ENCODE peak calls at places on chromosomes 2 and 18, in ten cellular contexts. A, K, T, C, U, G, L, D, H and B are unnamed samples.

GRCh38 chr2:239106971-239107370 is 259.1 kb downstream of the TWIST2 start:
- DNase-seq in A (no peak), K (no peak), T (no peak), C (no peak), U (no peak), G (no peak), L (no peak), D (no peak), H (no peak), B (no peak)

GRCh38 chr2:64168231-64168630 is 24.0 kb upstream of the PELI1 start:
- DNase-seq in A (no peak), K (no peak), T (no peak), C (no peak), U (no peak), G (no peak), L (no peak), D (no peak), H (no peak), B (no peak)

GRCh38 chr2:24893934-24894333 is 26.1 kb downstream of the ADCY3 start:
- DNase-seq in A (no peak), K (no peak), T (no peak), C (no peak), U (no peak), G (no peak), L (no peak), D (no peak), H (no peak), B (no peak)

GRCh38 chr18:77201508-77201907 is 48.1 kb upstream of the GALR1 start:
- DNase-seq in A (no peak), K (no peak), T (no peak), C (no peak), U (no peak), G (no peak), L (no peak), D (no peak), H (no peak), B (no peak)

GRCh38 chr2:68767996-68768395 is 33.4 kb downstream of the ARHGAP25 start:
- DNase-seq in A (no peak), K (no peak), T (no peak), C (no peak), U (no peak), G (no peak), L (no peak), D (no peak), H (no peak), B (no peak)

GRCh38 chr2:240424341-240425235 is 10.9 kb upstream of the GPC1 start:
- DNase-seq in A (peak; percentile 42), K (no peak), T (peak; percentile 63), C (no peak), U (no peak), G (peak; percentile 3), L (peak; percentile 18), D (no peak), H (no peak), B (peak; percentile 12)

GRCh38 chr18:25921677-25922421 is 168.6 kb downstream of the SS18 start:
- DNase-seq in A (no peak), K (peak; percentile 20), T (no peak), C (peak; percentile 45), U (peak; percentile 66), G (no peak), L (peak; percentile 49), D (peak; percentile 25), H (peak; percentile 83), B (no peak)

GRCh38 chr2:231360881-231361294 is 34.6 kb upstream of the B3GNT7 start:
- DNase-seq in A (peak; percentile 52), K (no peak), T (no peak), C (peak; percentile 12), U (no peak), G (no peak), L (no peak), D (no peak), H (no peak), B (no peak)

GRCh38 chr18:3541549-3542386 is 91.8 kb downstream of the TGIF1 start:
- DNase-seq in A (no peak), K (peak; percentile 27), T (no peak), C (no peak), U (no peak), G (no peak), L (no peak), D (no peak), H (no peak), B (no peak)

GRCh38 chr2:19865151-19865550 is 36.6 kb downstream of the TTC32 start:
- DNase-seq in A (no peak), K (no peak), T (no peak), C (no peak), U (no peak), G (no peak), L (no peak), D (no peak), H (no peak), B (no peak)
- TF ChIP-seq EP300 in A (no peak), K (no peak), T (no peak), C (no peak), U (no peak), G (no peak), L (no peak), D (no peak), H (no peak), B (no peak)

GRCh38 chr2:172342611-172343010 is 84.8 kb upstream of the ITGA6 start:
- DNase-seq in A (no peak), K (no peak), T (no peak), C (no peak), U (no peak), G (no peak), L (no peak), D (no peak), H (no peak), B (no peak)
- H3K27ac ChIP-seq in A (no peak overlapping the region), K (no peak overlapping the region), T (no peak overlapping the region), C (peak overlapping the region; percentile 76), U (no peak overlapping the region), G (no peak overlapping the region), L (peak overlapping the region; percentile 90), D (no peak overlapping the region), H (no peak overlapping the region), B (no peak overlapping the region)

GRCh38 chr2:8589721-8590120 is 92.1 kb upstream of the ID2 start:
- DNase-seq in A (no peak), K (no peak), T (no peak), C (no peak), U (no peak), G (no peak), L (no peak), D (no peak), H (no peak), B (no peak)
- TF ChIP-seq EP300 in A (no peak), K (no peak), T (no peak), C (no peak), U (no peak), G (no peak), L (no peak), D (no peak), H (no peak), B (no peak)

GRCh38 chr2:12727085-12727484 is 10.3 kb downstream of the TRIB2 start:
- DNase-seq in A (no peak), K (no peak), T (no peak), C (no peak), U (no peak), G (no peak), L (no peak), D (no peak), H (no peak), B (no peak)

GRCh38 chr2:12730265-12730664 is 13.5 kb downstream of the TRIB2 start:
- DNase-seq in A (no peak), K (no peak), T (no peak), C (no peak), U (no peak), G (no peak), L (no peak), D (no peak), H (no peak), B (no peak)

GRCh38 chr2:12726271-12726670 is 9.5 kb downstream of the TRIB2 start:
- DNase-seq in A (no peak), K (no peak), T (no peak), C (no peak), U (no peak), G (no peak), L (no peak), D (no peak), H (no peak), B (no peak)

GRCh38 chr2:12727641-12728040 is 10.9 kb downstream of the TRIB2 start:
- DNase-seq in A (no peak), K (no peak), T (no peak), C (no peak), U (no peak), G (no peak), L (peak; percentile 47), D (no peak), H (no peak), B (no peak)

GRCh38 chr2:12728221-12728777 is 11.6 kb downstream of the TRIB2 start:
- DNase-seq in A (no peak), K (peak; percentile 93), T (no peak), C (peak; percentile 43), U (no peak), G (no peak), L (no peak), D (no peak), H (no peak), B (no peak)
- H3K27ac ChIP-seq in A (peak overlapping the region; percentile 36), K (no peak overlapping the region), T (no peak overlapping the region), C (peak overlapping the region; percentile 50), U (no peak overlapping the region), G (no peak overlapping the region), L (peak overlapping the region; percentile 79), D (no peak overlapping the region), H (no peak overlapping the region), B (peak overlapping the region; percentile 92)